ENCODE peak calls at places on chromosome 10, in six cellular contexts. D is neural progenitor cell, A is heart right ventricle, N is GM13976, J is AG04450, H is cardiac muscle cell. F is an unnamed sample.

GRCh38 chr10:21517983-21518628 is 7.4 kb downstream of the SKIDA1 start:
- DNase-seq in A (no peak), N (no peak), J (no peak), H (peak; percentile 91), D (peak; percentile 67), F (no peak)

GRCh38 chr10:35735412-35735811 is 93.3 kb upstream of the FZD8 start:
- DNase-seq in D (no peak), J (no peak), N (no peak), A (no peak), H (no peak), F (no peak)

GRCh38 chr10:105542401-105542800 is 901.3 kb downstream of the SORCS3 start:
- DNase-seq in J (no peak), H (no peak), D (peak; percentile 64), N (no peak), A (no peak), F (no peak)

GRCh38 chr10:29535778-29536459 is 98.9 kb downstream of the SVIL start:
- DNase-seq in H (peak; percentile 69), N (no peak), J (no peak), A (no peak), D (no peak), F (no peak)

GRCh38 chr10:96919785-96920425 is 87.8 kb downstream of the LCOR start:
- DNase-seq in J (no peak), A (no peak), N (no peak), H (no peak), D (no peak), F (no peak)

GRCh38 chr10:90372442-90372841 is 485.4 kb downstream of the HTR7 start:
- DNase-seq in D (no peak), N (no peak), J (no peak), A (no peak), H (no peak), F (no peak)

GRCh38 chr10:102235991-102236390 is 5.3 kb downstream of the PITX3 start:
- DNase-seq in N (no peak), J (no peak), H (no peak), A (no peak), D (no peak), F (no peak)

GRCh38 chr10:130967161-130967560 is 344.4 kb downstream of the TCERG1L start:
- DNase-seq in H (no peak), N (no peak), D (no peak), J (no peak), A (no peak), F (no peak)

GRCh38 chr10:101708073-101708472 is 13.1 kb upstream of the FBXW4 start:
- DNase-seq in N (no peak), D (peak; percentile 21), A (no peak), H (no peak), J (no peak), F (no peak)

GRCh38 chr10:122141821-122142651 is 129.1 kb upstream of the BTBD16 start:
- DNase-seq in J (no peak), H (no peak), A (peak; percentile 65), D (no peak), N (no peak), F (no peak)

GRCh38 chr10:18616337-18616736 is 35.0 kb downstream of the NSUN6 start:
- DNase-seq in A (no peak), D (no peak), H (no peak), J (no peak), N (no peak), F (no peak)

GRCh38 chr10:22649390-22649841 is 65.0 kb downstream of the PIP4K2A start:
- DNase-seq in H (no peak), A (no peak), N (no peak), D (no peak), J (no peak), F (no peak)

GRCh38 chr10:47245731-47246350 is 54.2 kb upstream of the GDF10 start:
- DNase-seq in N (no peak), D (no peak), A (no peak), H (no peak), J (no peak), F (no peak)

GRCh38 chr10:129047001-129047400 is 420.0 kb upstream of the MGMT start:
- DNase-seq in A (no peak), J (no peak), H (no peak), N (no peak), D (no peak), F (no peak)

GRCh38 chr10:130905921-130906320 is 405.6 kb downstream of the TCERG1L start:
- DNase-seq in N (no peak), D (no peak), A (no peak), H (no peak), J (no peak), F (no peak)

GRCh38 chr10:71082930-71083329 is 129.4 kb upstream of the UNC5B start:
- DNase-seq in H (no peak), N (peak; percentile 5), A (no peak), J (no peak), D (no peak), F (no peak)

GRCh38 chr10:12414278-12414988 is 65.1 kb downstream of the CAMK1D start:
- DNase-seq in A (no peak), J (no peak), N (no peak), H (no peak), D (no peak), F (no peak)

GRCh38 chr10:101941871-101942270 is 98.3 kb upstream of the KCNIP2 start:
- DNase-seq in H (no peak), D (no peak), N (no peak), J (no peak), A (no peak), F (no peak)

GRCh38 chr10:14360515-14360914 is 29.8 kb upstream of the FRMD4A start:
- DNase-seq in A (no peak), N (no peak), D (no peak), H (no peak), J (no peak), F (no peak)

GRCh38 chr10:103451871-103452713 is at the start of gene CALHM2:
- DNase-seq in J (no peak), A (peak; percentile 79), D (peak; percentile 62), H (peak; percentile 70), N (peak; percentile 92), F (peak; percentile 55)

GRCh38 chr10:47207280-47207613 is 92.8 kb upstream of the GDF10 start:
- DNase-seq in A (no peak), D (no peak), N (no peak), J (no peak), H (peak; percentile 59), F (no peak)

GRCh38 chr10:8026349-8027259 is 27.9 kb upstream of the GATA3 start:
- DNase-seq in J (no peak), D (no peak), H (peak; percentile 20), N (no peak), A (no peak), F (no peak)

GRCh38 chr10:78407009-78407711 is 373.5 kb downstream of the RPS24 start:
- DNase-seq in J (peak; percentile 88), A (peak; percentile 78), D (peak; percentile 97), H (peak; percentile 92), N (peak; percentile 72), F (no peak)

GRCh38 chr10:71408436-71409225 is 11.9 kb downstream of the CDH23 start:
- DNase-seq in D (no peak), J (no peak), N (no peak), H (no peak), A (no peak), F (no peak)

GRCh38 chr10:15901889-15902288 is 41.6 kb upstream of the MINDY3 start:
- DNase-seq in D (peak; percentile 33), J (no peak), N (no peak), A (no peak), H (no peak), F (no peak)

GRCh38 chr10:91163269-91163708 is 57.2 kb upstream of the PCGF5 start:
- DNase-seq in J (no peak), A (peak; percentile 73), N (peak; percentile 81), D (peak; percentile 71), H (peak; percentile 77), F (peak; percentile 79)

GRCh38 chr10:48594371-48594770 is 10.5 kb downstream of the ARHGAP22 start:
- DNase-seq in J (no peak), A (no peak), N (no peak), H (no peak), D (no peak), F (no peak)

GRCh38 chr10:6995846-6996245 is 415.0 kb downstream of the SFMBT2 start:
- DNase-seq in J (no peak), H (no peak), D (no peak), A (no peak), N (no peak), F (no peak)

GRCh38 chr10:49663596-49663995 is 15.9 kb upstream of the C10orf53 start:
- DNase-seq in A (no peak), N (no peak), J (no peak), H (no peak), D (no peak), F (no peak)

GRCh38 chr10:64134676-64135075 is 613.5 kb downstream of the REEP3 start:
- DNase-seq in H (no peak), D (no peak), N (no peak), A (no peak), J (no peak), F (no peak)

GRCh38 chr10:64130152-64130551 is 609.0 kb downstream of the REEP3 start:
- DNase-seq in N (no peak), D (no peak), H (no peak), J (no peak), A (no peak), F (no peak)
- TF ChIP-seq CTCF in N (no peak), D (peak; percentile 10), H (no peak), J (no peak), A (no peak), F (no peak)

GRCh38 chr10:125559210-125559609 is 123.8 kb downstream of the TEX36 start:
- DNase-seq in H (no peak), A (no peak), D (no peak), N (no peak), J (no peak), F (no peak)
- TF ChIP-seq CTCF in H (no peak), A (no peak), D (no peak), N (no peak), J (no peak), F (no peak)

DNA sequence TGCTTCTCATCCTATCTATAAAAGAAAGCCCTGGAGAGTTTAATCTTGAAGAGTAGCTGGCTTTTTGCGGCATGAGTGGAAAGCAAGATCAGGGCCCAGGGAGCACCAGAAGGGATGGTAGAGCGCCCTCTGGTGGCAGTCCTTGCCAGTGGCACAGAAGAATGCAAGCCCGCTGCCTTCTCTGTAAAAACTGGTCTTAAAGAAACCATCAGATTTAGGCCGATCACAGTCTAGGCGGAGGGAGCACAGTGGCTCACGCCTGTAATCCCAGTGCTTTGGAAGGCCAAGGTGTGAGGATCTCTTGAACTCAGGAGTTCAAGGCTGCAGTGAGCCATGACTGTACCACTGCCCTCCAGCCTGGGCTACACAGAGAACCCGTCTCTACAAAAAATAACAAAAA is 35.6 kb downstream of the CPN1 start:
- DNase-seq in A (peak; percentile 90), J (peak; percentile 68), H (peak; percentile 91), N (peak; percentile 71), D (peak; percentile 92), F (peak; percentile 75)
- TF ChIP-seq CTCF in A (peak; percentile 95), J (peak; percentile 97), H (peak; percentile 95), N (peak; percentile 94), D (peak; percentile 99), F (peak; percentile 81)

DNA sequence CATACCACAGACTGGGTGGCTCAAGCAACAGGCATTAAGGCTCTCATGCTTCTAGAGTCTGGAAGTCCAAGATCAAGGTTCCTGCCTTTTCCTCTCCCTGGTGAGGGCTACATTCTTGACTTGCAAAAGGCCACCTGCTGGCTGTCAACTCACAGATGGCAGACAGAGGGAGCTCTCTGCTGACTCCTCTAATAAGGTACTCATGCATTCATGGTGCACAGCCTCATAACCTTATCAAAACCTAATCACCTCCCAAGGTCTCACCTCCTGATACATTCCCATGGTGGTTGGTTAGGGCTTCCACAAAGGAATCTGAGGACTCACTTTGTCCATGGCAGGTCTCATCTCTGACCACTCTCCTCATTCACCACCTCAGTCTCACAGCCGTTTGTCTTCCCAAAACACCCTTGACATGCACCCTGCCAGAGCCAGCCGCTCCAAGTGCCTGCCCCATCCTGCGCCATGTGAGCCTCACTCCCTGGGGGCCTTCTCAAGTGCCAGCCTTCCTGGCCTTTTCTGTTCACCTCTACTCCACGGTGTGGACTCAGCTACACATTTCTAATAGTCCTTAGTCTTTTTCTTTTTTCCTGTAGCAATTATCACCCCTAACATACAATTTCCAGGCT is 400.3 kb upstream of the ADARB2 start:
- DNase-seq in N (peak; percentile 16), A (no peak), D (peak; percentile 49), J (no peak), H (peak; percentile 52), F (no peak)
- TF ChIP-seq CTCF in N (peak; percentile 54), A (no peak), D (peak; percentile 65), J (no peak), H (no peak), F (no peak)